ENCODE peak calls at places on chromosomes 3 and 15, in eight cellular contexts. L, Z, U, C, J, V, H and P are unnamed samples.

GRCh38 chr15:67790610-67791319 is 34.5 kb upstream of the SKOR1 start:
- DNase-seq in L (no peak), Z (no peak), U (no peak), C (no peak), J (no peak), V (no peak), H (no peak), P (no peak)

GRCh38 chr15:37695719-37696118 is 238.7 kb upstream of the TMCO5A start:
- DNase-seq in L (no peak), Z (no peak), U (no peak), C (no peak), J (no peak), V (no peak), H (no peak), P (no peak)

GRCh38 chr3:106769045-106769444 is 608.2 kb upstream of the CCDC54 start:
- DNase-seq in L (no peak), Z (no peak), U (no peak), C (no peak), J (no peak), V (no peak), H (no peak), P (no peak)

GRCh38 chr15:49898097-49898496 is 220.9 kb downstream of the ATP8B4 start:
- DNase-seq in L (no peak), Z (no peak), U (no peak), C (no peak), J (no peak), V (no peak), H (no peak), P (no peak)

GRCh38 chr3:11335056-11335608 is 62.9 kb downstream of the ATG7 start:
- DNase-seq in L (peak; percentile 42), Z (peak; percentile 68), U (no peak), C (no peak), J (peak; percentile 32), V (peak; percentile 58), H (no peak), P (no peak)

GRCh38 chr15:45414215-45414885 is 36.0 kb upstream of the GATM start:
- DNase-seq in L (no peak), Z (no peak), U (no peak), C (no peak), J (no peak), V (no peak), H (no peak), P (no peak)

GRCh38 chr15:71048913-71049675 is 66.2 kb upstream of the THSD4 start:
- DNase-seq in L (no peak), Z (peak; percentile 4), U (no peak), C (no peak), J (no peak), V (no peak), H (no peak), P (no peak)

GRCh38 chr15:89211678-89212170 is 9.7 kb downstream of the RLBP1 start:
- DNase-seq in L (no peak), Z (no peak), U (no peak), C (no peak), J (no peak), V (no peak), H (no peak), P (no peak)

GRCh38 chr15:90388462-90389182 is 580 bp downstream of the IQGAP1 start:
- DNase-seq in L (peak; percentile 77), Z (peak; percentile 68), U (peak; percentile 86), C (peak; percentile 76), J (peak; percentile 76), V (no peak), H (peak; percentile 58), P (peak; percentile 90)

GRCh38 chr3:45032113-45032512 is 6.0 kb downstream of the CLEC3B start:
- DNase-seq in L (no peak), Z (no peak), U (no peak), C (no peak), J (no peak), V (no peak), H (no peak), P (no peak)

GRCh38 chr15:64286473-64286872 is 69.5 kb downstream of the CSNK1G1 start:
- DNase-seq in L (no peak), Z (no peak), U (no peak), C (no peak), J (no peak), V (peak; percentile 49), H (no peak), P (no peak)

GRCh38 chr3:116111765-116112164 is 333.5 kb downstream of the LSAMP start:
- DNase-seq in L (no peak), Z (no peak), U (no peak), C (no peak), J (no peak), V (no peak), H (no peak), P (no peak)

GRCh38 chr3:140499114-140499757 is 178.6 kb upstream of the TRIM42 start:
- DNase-seq in L (no peak), Z (peak; percentile 45), U (no peak), C (no peak), J (no peak), V (peak; percentile 19), H (no peak), P (no peak)

GRCh38 chr3:139941580-139941979 is 6.6 kb downstream of the CLSTN2 start:
- DNase-seq in L (no peak), Z (no peak), U (no peak), C (no peak), J (no peak), V (no peak), H (no peak), P (no peak)

GRCh38 chr15:65286069-65286703 is 497 bp downstream of the PARP16 start:
- DNase-seq in L (peak; percentile 90), Z (peak; percentile 63), U (no peak), C (no peak), J (no peak), V (no peak), H (peak; percentile 51), P (no peak)

GRCh38 chr3:81894598-81894997 is 133.2 kb upstream of the GBE1 start:
- DNase-seq in L (no peak), Z (no peak), U (no peak), C (no peak), J (no peak), V (no peak), H (no peak), P (no peak)

GRCh38 chr3:157120071-157120892 is 39.7 kb downstream of the CCNL1 start:
- DNase-seq in L (peak; percentile 41), Z (peak; percentile 68), U (no peak), C (no peak), J (no peak), V (no peak), H (peak; percentile 75), P (no peak)

GRCh38 chr3:42851228-42851834 is 24.3 kb downstream of the CYP8B1 start:
- DNase-seq in L (no peak), Z (no peak), U (no peak), C (peak; percentile 51), J (no peak), V (no peak), H (no peak), P (no peak)

GRCh38 chr3:124034809-124035152 is 42.9 kb upstream of the ROPN1 start:
- DNase-seq in L (no peak), Z (no peak), U (no peak), C (no peak), J (no peak), V (no peak), H (no peak), P (no peak)

GRCh38 chr3:157146664-157147082 is 13.3 kb downstream of the CCNL1 start:
- DNase-seq in L (no peak), Z (no peak), U (no peak), C (no peak), J (no peak), V (no peak), H (no peak), P (no peak)

GRCh38 chr3:79415351-79415750 is 352.4 kb downstream of the ROBO1 start:
- DNase-seq in L (no peak), Z (no peak), U (no peak), C (no peak), J (no peak), V (no peak), H (no peak), P (no peak)

GRCh38 chr3:158103131-158103955 is 2.9 kb downstream of the SHOX2 start:
- DNase-seq in L (peak; percentile 60), Z (peak; percentile 51), U (no peak), C (no peak), J (peak; percentile 47), V (no peak), H (peak; percentile 50), P (peak; percentile 61)

GRCh38 chr15:75661041-75661778 is 13.5 kb downstream of the SNX33 start:
- DNase-seq in L (peak; percentile 90), Z (peak; percentile 92), U (peak; percentile 92), C (peak; percentile 92), J (no peak), V (no peak), H (peak; percentile 87), P (peak; percentile 94)

GRCh38 chr15:85649372-85649771 is 145.4 kb downstream of the KLHL25 start:
- DNase-seq in L (no peak), Z (peak; percentile 39), U (no peak), C (no peak), J (no peak), V (no peak), H (no peak), P (no peak)
- H3K36me3 ChIP-seq in L (no peaks in the 10 kb centered on the region), Z (no peaks in the 10 kb centered on the region), U (peaks cover 63% of the 10 kb centered on the region), C (peaks cover 47% of the 10 kb centered on the region), J (peaks cover 9% of the 10 kb centered on the region), V (peaks cover 25% of the 10 kb centered on the region), H (peaks cover 75% of the 10 kb centered on the region), P (peaks cover 61% of the 10 kb centered on the region)

GRCh38 chr3:51630513-51630912 is 40.5 kb upstream of the TEX264 start:
- DNase-seq in L (no peak), Z (no peak), U (no peak), C (no peak), J (no peak), V (no peak), H (no peak), P (no peak)
- H3K36me3 ChIP-seq in L (peaks cover 13% of the 10 kb centered on the region), Z (no peaks in the 10 kb centered on the region), U (peaks cover 84% of the 10 kb centered on the region), C (peaks cover 69% of the 10 kb centered on the region), J (peaks cover 39% of the 10 kb centered on the region), V (peaks cover 8% of the 10 kb centered on the region), H (peaks cover 88% of the 10 kb centered on the region), P (peaks cover 71% of the 10 kb centered on the region)

DNA sequence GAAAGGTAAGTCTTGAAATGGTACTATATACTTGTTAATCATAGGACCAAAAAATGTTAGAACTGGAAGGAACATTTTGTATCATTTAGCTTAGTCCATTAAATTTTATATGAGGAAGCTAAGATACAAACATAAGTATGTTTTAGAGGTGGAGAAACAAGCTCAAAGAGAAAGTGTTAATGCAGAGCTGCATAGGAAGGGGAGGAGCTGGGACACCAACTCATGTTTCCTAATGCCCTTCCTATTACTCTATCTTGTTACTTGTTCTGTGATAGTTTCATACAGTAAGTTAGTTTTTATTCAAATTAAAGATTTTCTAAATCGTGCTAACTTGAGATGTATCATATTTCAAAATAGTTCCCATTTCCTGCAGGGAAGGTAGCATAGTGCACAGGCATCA is 7.4 kb downstream of the SLC35A5 start:
- DNase-seq in L (no peak), Z (no peak), U (no peak), C (no peak), J (no peak), V (no peak), H (no peak), P (no peak)
- H3K36me3 ChIP-seq in L (peaks cover 21% of the 10 kb centered on the region), Z (no peaks in the 10 kb centered on the region), U (peaks cover 33% of the 10 kb centered on the region), C (peaks cover 23% of the 10 kb centered on the region), J (peaks cover 7% of the 10 kb centered on the region), V (peaks cover 40% of the 10 kb centered on the region), H (peaks cover 77% of the 10 kb centered on the region), P (peaks cover 60% of the 10 kb centered on the region)

DNA sequence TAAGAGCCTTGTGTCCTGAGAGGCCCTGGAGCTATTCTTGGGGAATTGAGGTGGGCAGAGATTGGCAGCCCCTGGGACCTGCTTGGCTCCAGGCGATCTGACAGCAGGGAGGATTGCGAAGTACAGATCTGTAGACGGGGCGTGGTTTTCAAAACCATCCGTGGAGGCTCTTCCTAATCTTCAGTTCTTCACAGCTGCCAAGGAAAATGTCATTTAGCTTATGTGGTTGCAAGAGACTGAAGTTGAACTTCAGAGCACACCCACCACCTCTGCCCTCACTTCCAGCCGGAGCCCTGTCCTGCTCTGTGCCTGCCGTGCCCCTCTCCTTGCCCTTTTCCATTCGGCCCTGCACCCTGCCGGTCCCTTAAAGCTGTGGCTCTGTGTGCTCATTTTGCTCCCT is 12.9 kb downstream of the NISCH start:
- DNase-seq in L (no peak), Z (no peak), U (no peak), C (no peak), J (no peak), V (no peak), H (no peak), P (no peak)
- H3K36me3 ChIP-seq in L (peaks cover 26% of the 10 kb centered on the region), Z (no peaks in the 10 kb centered on the region), U (peaks cover 61% of the 10 kb centered on the region), C (peaks cover 34% of the 10 kb centered on the region), J (peaks cover 61% of the 10 kb centered on the region), V (peaks cover 34% of the 10 kb centered on the region), H (peaks cover 71% of the 10 kb centered on the region), P (peaks cover 24% of the 10 kb centered on the region)